ENCODE peak calls at places on chromosomes 4 and X, in ten cellular contexts. N is stimulated activated CD8-positive, alpha-beta memory T cell treated with anti-CD3 and anti-CD28 coated beads, Interleukin-7, amount 100 ng/mL, for 4 hours; W is GM18507; Y is head of caudate nucleus; V is NCI-H187 treated with DMSO at 0.1 percent for 48 hours; X is activated CD4-positive, alpha-beta T cell treated with anti-CD3 and anti-CD28 coated beads for 36 hours; E is NCI-H1105; K is left colon; H is epithelial cell of esophagus; G is activated CD4-positive, alpha-beta memory T cell treated with anti-CD3 and anti-CD28 coated beads for 36 hours. R is an unnamed sample.

GRCh38 chr4:14856076-14856926 is 146.0 kb upstream of the CPEB2 start:
- DNase-seq in N (peak), W (no peak), Y (no peak), V (no peak), X (peak), E (no peak), K (peak), H (peak), G (peak), R (peak)

GRCh38 chrX:30618160-30618765 is 35.0 kb upstream of the GK start:
- DNase-seq in N (no peak), W (no peak), Y (no peak), V (no peak), X (no peak), E (no peak), K (no peak), H (peak), G (no peak), R (no peak)

GRCh38 chr4:68410643-68411042 is 36.6 kb upstream of the TMPRSS11E start:
- DNase-seq in N (no peak), W (no peak), Y (no peak), V (no peak), X (no peak), E (no peak), K (no peak), H (no peak), G (no peak), R (no peak)

GRCh38 chrX:137427061-137427778 is 138.7 kb upstream of the ZIC3 start:
- DNase-seq in N (no peak), W (no peak), Y (no peak), V (no peak), X (peak), E (no peak), K (no peak), H (no peak), G (no peak), R (no peak)

GRCh38 chrX:24113161-24113560 is 36.4 kb upstream of the ZFX start:
- DNase-seq in N (no peak), W (no peak), Y (no peak), V (no peak), X (no peak), E (no peak), K (no peak), H (no peak), G (no peak), R (no peak)

GRCh38 chr4:152535236-152535902 is 523 bp downstream of the FBXW7 start:
- DNase-seq in N (peak), W (no peak), Y (no peak), V (no peak), X (peak), E (no peak), K (peak), H (no peak), G (peak), R (no peak)

GRCh38 chrX:39470588-39471155 is 627.1 kb downstream of the BCOR start:
- DNase-seq in N (no peak), W (no peak), Y (no peak), V (no peak), X (no peak), E (no peak), K (peak), H (no peak), G (no peak), R (no peak)

GRCh38 chr4:168502886-168503285 is 6.0 kb downstream of the PALLD start:
- DNase-seq in N (no peak), W (no peak), Y (no peak), V (no peak), X (no peak), E (no peak), K (no peak), H (no peak), G (no peak), R (no peak)

GRCh38 chr4:137359691-137360315 is 172.5 kb downstream of the PCDH18 start:
- DNase-seq in N (no peak), W (no peak), Y (no peak), V (no peak), X (no peak), E (no peak), K (no peak), H (no peak), G (no peak), R (no peak)

GRCh38 chr4:184645904-184646610 is 3.2 kb downstream of the CASP3 start:
- DNase-seq in N (no peak), W (no peak), Y (no peak), V (no peak), X (no peak), E (no peak), K (peak), H (no peak), G (no peak), R (no peak)

GRCh38 chrX:9467181-9467580 is 2.3 kb downstream of the TBL1X start:
- DNase-seq in N (no peak), W (no peak), Y (no peak), V (no peak), X (no peak), E (no peak), K (no peak), H (no peak), G (no peak), R (peak)